ENCODE peak calls at places on chromosome 3, in six cellular contexts. Q is transverse colon, F is body of pancreas, T is brain microvascular endothelial cell, E is cardiac muscle cell, G is DND-41. L is an unnamed sample.

GRCh38 chr3:193174137-193174536 is 66.9 kb upstream of the PLAAT1 start:
- DNase-seq in T (no peak), F (no peak), G (no peak), E (peak), Q (no peak), L (no peak)

GRCh38 chr3:115913069-115913686 is 289.9 kb downstream of the GAP43 start:
- DNase-seq in G (no peak), Q (no peak), T (no peak), E (no peak), F (no peak), L (no peak)

GRCh38 chr3:136844726-136845125 is 17.3 kb upstream of the NCK1 start:
- DNase-seq in F (no peak), T (no peak), Q (no peak), G (no peak), E (no peak), L (no peak)

GRCh38 chr3:50139308-50139707 is 15.8 kb upstream of the SEMA3F start:
- DNase-seq in F (no peak), E (no peak), T (no peak), G (no peak), Q (no peak), L (no peak)

GRCh38 chr3:188510366-188510765 is 356.4 kb downstream of the LPP start:
- DNase-seq in Q (no peak), G (no peak), T (peak), F (no peak), E (peak), L (no peak)

GRCh38 chr3:52396907-52397591 is 47.9 kb downstream of the SEMA3G start:
- DNase-seq in T (no peak), Q (no peak), G (no peak), E (no peak), F (no peak), L (no peak)

GRCh38 chr3:126137490-126138130 is 42.8 kb downstream of the ALDH1L1 start:
- DNase-seq in E (no peak), Q (no peak), G (no peak), F (no peak), T (no peak), L (no peak)

GRCh38 chr3:36482259-36482658 is 102.0 kb downstream of the STAC start:
- DNase-seq in G (no peak), E (no peak), T (no peak), Q (no peak), F (no peak), L (no peak)

GRCh38 chr3:128969993-128970740 is 23.7 kb downstream of the CFAP92 start:
- DNase-seq in G (peak), F (peak), E (peak), Q (peak), T (no peak), L (peak)

GRCh38 chr3:52792413-52792812 is 2.2 kb upstream of the ITIH3 start:
- DNase-seq in G (no peak), T (no peak), F (no peak), E (no peak), Q (no peak), L (no peak)

GRCh38 chr3:58308728-58309127 is 2.4 kb downstream of the HTD2 start:
- DNase-seq in T (no peak), Q (no peak), G (no peak), E (peak), F (no peak), L (no peak)

GRCh38 chr3:133360476-133360875 is 39.4 kb upstream of the BFSP2 start:
- DNase-seq in F (no peak), E (no peak), Q (no peak), T (no peak), G (no peak), L (no peak)

GRCh38 chr3:187741403-187742350 is 3.6 kb downstream of the BCL6 start:
- DNase-seq in E (peak), F (peak), T (peak), G (peak), Q (peak), L (peak)

GRCh38 chr3:10581716-10582115 is 76.3 kb upstream of the ATP2B2 start:
- DNase-seq in E (no peak), Q (no peak), T (no peak), G (no peak), F (no peak), L (no peak)

GRCh38 chr3:177624523-177625495 is 427.5 kb upstream of the TBL1XR1 start:
- DNase-seq in T (no peak), G (no peak), E (no peak), F (no peak), Q (no peak), L (no peak)

GRCh38 chr3:38119248-38119544 is 17.7 kb downstream of the ACAA1 start:
- DNase-seq in G (no peak), F (no peak), E (no peak), T (no peak), Q (no peak), L (no peak)

GRCh38 chr3:114221165-114221880 is 16.1 kb downstream of the ZNF80 start:
- DNase-seq in Q (peak), E (peak), G (no peak), F (no peak), T (no peak), L (no peak)

GRCh38 chr3:129122697-129123055 is 1.1 kb upstream of the RAB43 start:
- DNase-seq in F (peak), Q (peak), G (no peak), T (no peak), E (peak), L (no peak)

GRCh38 chr3:34183114-34183513 is 384.7 kb downstream of the PDCD6IP start:
- DNase-seq in F (no peak), G (no peak), T (no peak), E (no peak), Q (no peak), L (no peak)

GRCh38 chr3:60169755-60170154 is 1081.5 kb downstream of the FHIT start:
- DNase-seq in F (no peak), G (no peak), T (no peak), E (no peak), Q (no peak), L (no peak)

GRCh38 chr3:108242776-108243175 is 20.6 kb upstream of the IFT57 start:
- DNase-seq in F (no peak), G (no peak), Q (no peak), E (no peak), T (no peak), L (no peak)

GRCh38 chr3:9398715-9399708 is 1.6 kb downstream of the SETD5 start:
- DNase-seq in F (peak), T (peak), Q (no peak), E (peak), G (peak), L (no peak)

GRCh38 chr3:53773586-53774368 is 72.4 kb downstream of the CHDH start:
- DNase-seq in E (peak), F (peak), G (no peak), Q (no peak), T (peak), L (no peak)

GRCh38 chr3:1552831-1553230 is 460.0 kb downstream of the CNTN6 start:
- DNase-seq in T (no peak), E (no peak), F (no peak), G (no peak), Q (peak), L (no peak)

GRCh38 chr3:11624161-11624560 is 19.6 kb downstream of the VGLL4 start:
- DNase-seq in G (no peak), T (peak), F (no peak), Q (no peak), E (no peak), L (no peak)

GRCh38 chr3:72481542-72481941 is 366.7 kb downstream of the SHQ1 start:
- DNase-seq in Q (no peak), F (no peak), G (no peak), E (no peak), T (no peak), L (no peak)

GRCh38 chr3:177135841-177136492 is 61.3 kb downstream of the TBL1XR1 start:
- DNase-seq in T (no peak), F (no peak), G (no peak), E (no peak), Q (peak), L (no peak)

GRCh38 chr3:139388077-139388476 is 1.4 kb downstream of the COPB2 start:
- DNase-seq in T (no peak), G (no peak), F (no peak), Q (no peak), E (no peak), L (no peak)
- H3K4me3 ChIP-seq in T (peak), G (peak), F (no peak), Q (peak), E (peak), L (peak)

GRCh38 chr3:46629571-46630517 is 17.5 kb downstream of the FAM240A start:
- DNase-seq in F (peak), T (peak), G (peak), Q (peak), E (peak), L (peak)
- H3K4me3 ChIP-seq in F (no peak), T (peak), G (peak), Q (no peak), E (no peak), L (peak)

DNA sequence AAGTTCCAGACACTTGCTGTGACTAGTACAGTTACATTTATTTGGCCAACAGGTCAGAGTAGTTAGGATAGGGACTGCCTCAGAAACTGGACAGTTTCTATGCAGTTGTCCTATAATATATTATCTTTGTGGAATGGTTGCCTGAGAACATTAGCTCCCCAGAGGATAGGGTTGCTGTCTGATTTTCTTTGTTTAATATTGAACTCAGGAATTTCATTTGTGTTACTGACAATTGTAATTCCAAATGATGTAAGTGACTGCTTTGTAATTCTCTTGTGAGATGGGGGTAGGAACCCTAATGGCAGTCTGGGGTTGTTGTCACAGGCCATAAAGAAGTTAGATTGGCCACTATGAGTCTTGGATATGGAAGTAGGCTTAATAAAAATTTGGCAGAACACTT is 2.2 kb downstream of the NXPE3 start:
- DNase-seq in G (no peak), Q (no peak), T (no peak), F (no peak), E (peak), L (no peak)
- H3K4me3 ChIP-seq in G (peak), Q (no peak), T (peak), F (no peak), E (no peak), L (no peak)

GRCh38 chr3:44649709-44650108 is 1.2 kb downstream of the ZNF35 start:
- DNase-seq in Q (no peak), E (no peak), T (no peak), F (no peak), G (no peak), L (no peak)
- H3K4me3 ChIP-seq in Q (no peak), E (peak), T (no peak), F (no peak), G (no peak), L (no peak)

DNA sequence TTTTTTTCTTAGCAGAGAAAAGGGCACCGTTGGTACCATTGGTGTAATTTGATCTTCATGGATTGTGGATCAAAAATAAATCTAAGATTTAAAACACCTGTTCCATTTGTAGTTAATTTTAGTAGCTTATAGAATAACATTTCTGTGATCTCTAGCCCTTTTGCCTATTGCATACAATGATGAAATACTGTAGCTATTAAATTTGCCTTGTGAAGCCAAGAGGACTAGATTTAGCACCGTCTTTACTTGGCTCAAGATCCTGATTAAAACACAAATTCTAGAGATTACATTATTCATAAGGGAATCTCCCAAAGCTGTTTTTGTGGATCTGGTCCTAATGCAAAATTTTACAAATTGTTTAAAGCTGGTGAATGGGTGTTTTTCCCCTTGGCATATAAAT is 8.2 kb downstream of the TBC1D23 start:
- DNase-seq in Q (no peak), F (no peak), G (no peak), T (no peak), E (peak), L (no peak)
- H3K4me3 ChIP-seq in Q (no peak), F (no peak), G (no peak), T (no peak), E (no peak), L (no peak)

DNA sequence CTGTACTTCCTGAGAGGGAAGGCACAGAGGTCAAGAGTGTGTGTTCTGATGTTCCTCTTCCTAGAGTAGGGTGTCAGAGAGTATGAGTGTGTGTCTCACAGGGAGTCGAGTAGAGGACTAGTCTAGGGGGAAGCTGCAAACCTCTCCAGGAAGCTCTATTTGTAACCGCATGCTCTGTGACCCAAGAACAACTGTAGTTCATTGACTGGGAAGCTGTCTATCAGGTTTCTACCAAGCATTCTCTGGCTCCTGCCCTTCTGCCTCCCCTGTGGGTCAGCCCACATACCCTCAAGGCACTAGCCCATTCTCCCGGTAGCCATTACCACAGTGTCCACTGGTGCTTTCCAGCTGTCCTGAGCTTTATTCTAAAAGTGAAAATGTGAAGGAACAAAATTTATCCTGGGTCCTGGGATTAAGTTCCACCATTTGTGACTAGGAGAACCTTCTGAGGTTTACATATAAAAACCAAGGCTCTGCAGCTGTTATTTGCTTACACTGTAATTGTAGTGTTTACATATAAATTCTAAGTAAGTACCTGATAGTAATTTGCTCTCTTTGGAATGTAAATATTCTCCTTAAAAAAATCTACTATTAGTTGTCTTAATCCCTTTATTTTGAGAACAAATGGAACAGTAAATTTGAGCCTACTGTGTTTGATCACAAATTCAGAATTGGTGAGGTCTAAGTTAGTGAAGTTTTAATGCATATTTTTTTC is 40.7 kb downstream of the MYRIP start:
- DNase-seq in G (no peak), Q (no peak), T (no peak), F (no peak), E (no peak), L (peak)
- H3K4me3 ChIP-seq in G (no peak), Q (no peak), T (no peak), F (no peak), E (no peak), L (no peak)

DNA sequence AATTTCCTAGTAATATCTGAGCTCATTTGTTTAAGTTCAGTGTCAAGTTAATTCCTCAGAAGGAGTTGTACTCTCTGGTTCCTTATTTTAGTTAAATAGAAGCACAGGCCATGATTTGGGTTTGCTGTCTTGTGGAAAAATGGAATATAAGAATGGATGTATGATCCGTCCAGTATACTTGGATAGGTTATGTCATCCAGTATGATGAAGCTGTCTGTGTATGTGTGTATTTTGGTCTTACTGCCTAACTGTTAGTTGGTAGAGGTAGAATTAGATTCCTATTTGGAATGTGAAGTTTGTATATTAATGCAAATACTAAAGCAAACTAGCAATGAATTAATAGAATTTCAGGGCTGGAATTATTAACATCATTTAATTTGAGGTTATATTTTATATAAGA is 7.9 kb downstream of the KBTBD8 start:
- DNase-seq in F (no peak), E (no peak), Q (no peak), T (no peak), G (no peak), L (no peak)
- H3K4me3 ChIP-seq in F (no peak), E (peak), Q (no peak), T (no peak), G (no peak), L (no peak)

GRCh38 chr3:86695752-86696151 is 295.2 kb downstream of the VGLL3 start:
- DNase-seq in T (no peak), G (no peak), Q (no peak), E (no peak), F (no peak), L (no peak)
- H3K4me3 ChIP-seq in T (no peak), G (no peak), Q (no peak), E (no peak), F (no peak), L (no peak)

GRCh38 chr3:66152336-66152735 is 68.5 kb upstream of the SLC25A26 start:
- DNase-seq in G (no peak), Q (no peak), E (no peak), T (no peak), F (no peak), L (no peak)

GRCh38 chr3:66158933-66159332 is 61.9 kb upstream of the SLC25A26 start:
- DNase-seq in G (no peak), F (no peak), E (no peak), T (no peak), Q (no peak), L (no peak)

GRCh38 chr3:66153471-66153870 is 67.3 kb upstream of the SLC25A26 start:
- DNase-seq in F (no peak), T (no peak), Q (no peak), G (no peak), E (no peak), L (no peak)

GRCh38 chr3:66150977-66151376 is 69.8 kb upstream of the SLC25A26 start:
- DNase-seq in Q (no peak), T (no peak), F (no peak), G (no peak), E (no peak), L (no peak)

GRCh38 chr3:66153961-66154923 is 66.6 kb upstream of the SLC25A26 start:
- DNase-seq in T (peak), G (no peak), F (no peak), E (peak), Q (no peak), L (no peak)
- H3K4me3 ChIP-seq in T (peak), G (no peak), F (no peak), E (no peak), Q (peak), L (no peak)

GRCh38 chr3:113148814-113149213 is 62.5 kb upstream of the BOC start:
- DNase-seq in E (no peak), F (no peak), G (no peak), T (no peak), Q (no peak), L (no peak)
- H3K4me3 ChIP-seq in E (no peak), F (no peak), G (no peak), T (no peak), Q (no peak), L (no peak)

L was measured in Jurkat, Clone E6-1.